ENCODE peak calls at places on chromosomes 12 and 14, in eight cellular contexts. N is prostate gland, H is stomach, Q is spleen, Y is HepG2, X is transverse colon, M is sigmoid colon, B is GM12878. O is an unnamed sample.

GRCh38 chr14:76918751-76919421 is 92.7 kb downstream of the LRRC74A start:
- DNase-seq in N (peak), H (peak), Q (peak), Y (peak), X (peak), M (peak), B (no peak), O (no peak)

GRCh38 chr12:71164877-71165197 is 7.0 kb upstream of the TSPAN8 start:
- DNase-seq in N (no peak), H (no peak), Q (no peak), Y (peak), X (peak), M (no peak), B (no peak), O (no peak)

GRCh38 chr12:6135071-6135470 is 10.6 kb upstream of the VWF start:
- DNase-seq in N (no peak), H (no peak), Q (no peak), Y (no peak), X (no peak), M (no peak), B (no peak), O (no peak)

GRCh38 chr12:50505945-50506344 is 1.2 kb downstream of the DIP2B start:
- DNase-seq in N (peak), H (no peak), Q (no peak), Y (no peak), X (peak), M (no peak), B (no peak), O (no peak)

GRCh38 chr14:50117456-50117855 is 1.1 kb upstream of the VCPKMT start:
- DNase-seq in N (no peak), H (no peak), Q (no peak), Y (no peak), X (no peak), M (no peak), B (no peak), O (no peak)

GRCh38 chr14:55579724-55580400 is at the start of gene KTN1:
- DNase-seq in N (peak), H (peak), Q (peak), Y (peak), X (peak), M (peak), B (no peak), O (peak)

GRCh38 chr12:126974779-126975178 is 1292.2 kb upstream of the TMEM132C start:
- DNase-seq in N (no peak), H (no peak), Q (no peak), Y (no peak), X (no peak), M (no peak), B (no peak), O (no peak)

GRCh38 chr14:96901227-96901626 is 104.0 kb downstream of the VRK1 start:
- DNase-seq in N (no peak), H (no peak), Q (no peak), Y (no peak), X (peak), M (no peak), B (peak), O (no peak)

GRCh38 chr12:58765076-58765475 is 155.2 kb downstream of the LRIG3 start:
- DNase-seq in N (no peak), H (no peak), Q (no peak), Y (no peak), X (no peak), M (no peak), B (no peak), O (no peak)

GRCh38 chr12:119182701-119183493 is 4.2 kb downstream of the HSPB8 start:
- DNase-seq in N (no peak), H (no peak), Q (no peak), Y (no peak), X (no peak), M (no peak), B (no peak), O (no peak)

GRCh38 chr14:51860836-51861583 is 598 bp downstream of the GNG2 start:
- DNase-seq in N (no peak), H (no peak), Q (no peak), Y (no peak), X (no peak), M (no peak), B (no peak), O (no peak)
- TF ChIP-seq POLR2A in N (no peak), H (no peak), Q (no peak), Y (no peak), X (peak), M (no peak), B (no peak), O (no peak)

GRCh38 chr12:86574143-86574542 is 318.0 kb upstream of the MGAT4C start:
- DNase-seq in N (no peak), H (no peak), Q (no peak), Y (no peak), X (no peak), M (no peak), B (no peak), O (no peak)

GRCh38 chr12:86572455-86572854 is 316.3 kb upstream of the MGAT4C start:
- DNase-seq in N (no peak), H (no peak), Q (no peak), Y (no peak), X (no peak), M (no peak), B (no peak), O (no peak)
- TF ChIP-seq POLR2AphosphoS5 in N (no peak), H (no peak), Q (no peak), Y (no peak), X (no peak), M (no peak), B (no peak), O (no peak)

GRCh38 chr12:3841783-3842182 is 31.4 kb downstream of the PARP11 start:
- DNase-seq in N (no peak), H (no peak), Q (no peak), Y (no peak), X (no peak), M (no peak), B (no peak), O (no peak)

GRCh38 chr12:3838065-3838464 is 35.1 kb downstream of the PARP11 start:
- DNase-seq in N (no peak), H (no peak), Q (no peak), Y (no peak), X (no peak), M (no peak), B (no peak), O (no peak)

GRCh38 chr12:3836641-3837040 is 36.6 kb downstream of the PARP11 start:
- DNase-seq in N (no peak), H (no peak), Q (no peak), Y (no peak), X (no peak), M (no peak), B (no peak), O (no peak)

GRCh38 chr12:3837049-3837448 is 36.1 kb downstream of the PARP11 start:
- DNase-seq in N (no peak), H (no peak), Q (no peak), Y (no peak), X (no peak), M (no peak), B (no peak), O (no peak)

DNA sequence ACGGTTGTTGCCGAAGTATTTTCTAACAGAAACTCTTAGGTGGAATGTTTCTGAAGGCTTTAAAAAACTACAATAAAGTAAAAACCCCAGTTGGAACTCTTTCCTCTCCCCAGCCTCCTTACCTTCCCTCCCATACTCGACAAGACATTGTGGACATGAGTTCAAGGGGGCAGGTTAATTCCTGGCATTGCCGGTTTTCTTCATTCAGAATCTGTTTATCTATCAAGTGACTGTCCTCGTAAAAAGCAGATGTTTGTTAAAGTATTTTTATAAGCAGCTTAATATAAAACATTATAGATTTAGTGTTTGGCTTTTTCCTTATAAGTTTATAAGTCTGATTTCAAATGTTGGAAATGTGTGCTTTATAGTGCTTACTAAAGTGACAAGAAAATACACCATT is 30.7 kb downstream of the PARP11 start:
- DNase-seq in N (no peak), H (no peak), Q (no peak), Y (no peak), X (no peak), M (no peak), B (no peak), O (no peak)
- TF ChIP-seq POLR2A in N (no peak), H (no peak), Q (no peak), Y (no peak), X (no peak), M (no peak), B (no peak), O (no peak)

DNA sequence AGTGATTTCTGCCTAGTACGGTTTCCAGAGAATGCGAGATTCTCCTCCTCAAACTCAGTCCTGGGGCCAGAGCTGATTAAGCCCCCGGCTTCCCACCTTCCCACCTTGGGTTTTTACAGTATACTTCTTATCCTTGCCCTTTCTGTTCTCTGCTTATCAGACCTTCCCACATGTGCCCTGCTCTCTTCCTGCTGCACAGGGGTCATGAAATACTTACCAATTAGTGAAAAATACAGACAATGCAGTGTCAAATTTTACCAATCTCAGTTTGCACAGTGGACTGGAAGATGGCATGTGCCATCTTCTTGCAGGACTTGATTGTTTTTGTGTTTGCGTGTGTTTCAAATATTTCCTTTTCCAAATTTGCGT is 14.7 kb downstream of the SUSD6 start:
- DNase-seq in N (no peak), H (no peak), Q (no peak), Y (no peak), X (no peak), M (no peak), B (no peak), O (no peak)
- TF ChIP-seq POLR2AphosphoS5 in N (no peak), H (no peak), Q (no peak), Y (no peak), X (no peak), M (no peak), B (no peak), O (peak)

GRCh38 chr12:109052415-109053323 is at the start of gene USP30:
- DNase-seq in N (peak), H (peak), Q (peak), Y (peak), X (peak), M (peak), B (peak), O (peak)
- TF ChIP-seq POLR2A in N (peak), H (no peak), Q (no peak), Y (no peak), X (peak), M (no peak), B (peak), O (no peak)

DNA sequence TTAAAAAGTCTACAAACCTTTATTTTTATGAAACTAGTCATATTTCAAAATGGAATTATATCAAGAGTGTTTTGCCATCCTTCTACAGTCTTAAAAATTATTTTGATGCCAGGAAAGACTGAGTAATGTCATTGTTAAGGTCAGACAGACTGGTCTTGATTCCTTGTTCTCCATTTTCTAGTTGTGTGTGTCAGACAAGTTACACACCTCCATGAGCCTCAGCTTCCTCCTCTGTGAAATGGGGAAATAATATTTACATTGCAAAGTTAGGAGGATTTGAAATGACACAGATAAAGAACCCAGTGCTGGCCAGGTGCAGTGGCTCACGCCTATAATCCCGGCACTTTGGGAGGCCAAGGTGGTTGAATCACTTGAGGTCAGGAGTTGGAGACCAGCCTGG is 47.4 kb upstream of the ELK3 start:
- DNase-seq in N (no peak), H (no peak), Q (no peak), Y (no peak), X (no peak), M (no peak), B (no peak), O (no peak)
- TF ChIP-seq POLR2AphosphoS5 in N (no peak), H (no peak), Q (no peak), Y (no peak), X (no peak), M (no peak), B (no peak), O (no peak)

GRCh38 chr12:11719678-11720099 is 70.2 kb downstream of the ETV6 start:
- DNase-seq in N (no peak), H (no peak), Q (peak), Y (no peak), X (peak), M (peak), B (no peak), O (no peak)
- TF ChIP-seq POLR2A in N (no peak), H (no peak), Q (no peak), Y (no peak), X (no peak), M (no peak), B (peak), O (no peak)

GRCh38 chr12:120212301-120212700 is 11.4 kb upstream of the RPLP0 start:
- DNase-seq in N (no peak), H (no peak), Q (no peak), Y (no peak), X (no peak), M (no peak), B (no peak), O (no peak)
- TF ChIP-seq POLR2AphosphoS5 in N (no peak), H (no peak), Q (no peak), Y (no peak), X (no peak), M (no peak), B (no peak), O (no peak)